ENCODE peak calls at places on chromosome 12, in eight cellular contexts. P is nephron progenitor cell, V is GM13976, O is OCI-LY7, S is ascending aorta, H is HFF-Myc, X is fibroblast of the aortic adventitia, E is HFFc6. B is an unnamed sample.

GRCh38 chr12:127528576-127528975 is 738.4 kb upstream of the TMEM132C start:
- DNase-seq in P (no peak), V (no peak), O (no peak), S (no peak), H (no peak), X (no peak), E (no peak), B (no peak)

GRCh38 chr12:122867701-122868461 is 28.0 kb downstream of the VPS37B start:
- DNase-seq in P (no peak), V (no peak), O (peak; percentile 37), S (peak; percentile 62), H (no peak), X (no peak), E (no peak), B (no peak)

GRCh38 chr12:94815958-94816357 is 165.6 kb upstream of the TMCC3 start:
- DNase-seq in P (no peak), V (no peak), O (peak; percentile 83), S (no peak), H (no peak), X (no peak), E (no peak), B (no peak)

GRCh38 chr12:105393586-105393985 is 63.1 kb downstream of the C12orf75 start:
- DNase-seq in P (no peak), V (no peak), O (no peak), S (no peak), H (no peak), X (peak; percentile 59), E (no peak), B (no peak)

GRCh38 chr12:93740721-93741120 is 63.5 kb downstream of the CRADD start:
- DNase-seq in P (no peak), V (no peak), O (no peak), S (no peak), H (no peak), X (peak; percentile 76), E (no peak), B (no peak)

GRCh38 chr12:127334924-127335644 is 931.9 kb upstream of the TMEM132C start:
- DNase-seq in P (no peak), V (no peak), O (no peak), S (no peak), H (no peak), X (no peak), E (no peak), B (no peak)

GRCh38 chr12:1832801-1833595 is 12.6 kb downstream of the LRTM2 start:
- DNase-seq in P (no peak), V (no peak), O (no peak), S (no peak), H (no peak), X (no peak), E (no peak), B (no peak)

GRCh38 chr12:78331764-78332163 is 501.1 kb downstream of the NAV3 start:
- DNase-seq in P (no peak), V (no peak), O (no peak), S (no peak), H (no peak), X (no peak), E (no peak), B (no peak)

GRCh38 chr12:82801951-82802610 is 115.4 kb downstream of the TMTC2 start:
- DNase-seq in P (no peak), V (no peak), O (no peak), S (no peak), H (no peak), X (no peak), E (no peak), B (no peak)

GRCh38 chr12:19739195-19739776 is 300.0 kb downstream of the AEBP2 start:
- DNase-seq in P (peak; percentile 40), V (peak; percentile 67), O (peak; percentile 45), S (no peak), H (peak; percentile 32), X (peak; percentile 89), E (peak; percentile 48), B (peak; percentile 45)

GRCh38 chr12:80821513-80822000 is 104.8 kb downstream of the MYF5 start:
- DNase-seq in P (peak; percentile 34), V (no peak), O (peak; percentile 75), S (no peak), H (no peak), X (no peak), E (no peak), B (no peak)

GRCh38 chr12:32903763-32904162 is 7.2 kb upstream of the PKP2 start:
- DNase-seq in P (no peak), V (no peak), O (no peak), S (no peak), H (no peak), X (no peak), E (no peak), B (no peak)

GRCh38 chr12:49887536-49888401 is 15.9 kb downstream of the FAIM2 start:
- DNase-seq in P (peak; percentile 31), V (no peak), O (no peak), S (no peak), H (no peak), X (no peak), E (no peak), B (no peak)

DNA sequence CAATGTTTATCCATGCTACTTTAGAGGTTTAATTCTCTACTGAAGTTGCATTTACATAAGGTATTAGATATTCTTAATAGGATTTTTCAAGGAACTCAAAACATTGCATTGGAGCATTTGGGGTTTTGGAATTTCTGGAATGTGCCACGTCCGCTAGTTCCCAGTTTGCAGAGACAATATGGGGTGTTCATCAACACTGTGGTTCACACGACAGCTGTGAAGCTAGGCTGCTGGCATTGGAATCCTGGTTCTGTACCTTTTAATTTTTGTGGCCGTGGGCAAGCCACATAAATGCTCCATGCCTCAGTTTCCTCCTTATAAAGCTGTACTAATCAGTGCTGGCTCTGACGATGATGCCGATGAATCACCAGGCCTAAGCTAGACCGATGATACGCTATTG is 174.9 kb downstream of the APAF1 start:
- DNase-seq in P (no peak), V (no peak), O (no peak), S (no peak), H (no peak), X (no peak), E (no peak), B (no peak)
- TF ChIP-seq CTCF in P (no peak), V (no peak), O (no peak), S (no peak), H (no peak), X (no peak), E (no peak), B (no peak)

GRCh38 chr12:110600254-110600653 is 13.7 kb upstream of the TCTN1 start:
- DNase-seq in P (no peak), V (peak; percentile 57), O (peak; percentile 70), S (no peak), H (no peak), X (peak; percentile 84), E (peak; percentile 61), B (peak; percentile 44)
- TF ChIP-seq CTCF in P (peak; percentile 21), V (no peak), O (peak; percentile 84), S (peak; percentile 47), H (peak; percentile 11), X (peak; percentile 36), E (peak; percentile 78), B (peak; percentile 15)

DNA sequence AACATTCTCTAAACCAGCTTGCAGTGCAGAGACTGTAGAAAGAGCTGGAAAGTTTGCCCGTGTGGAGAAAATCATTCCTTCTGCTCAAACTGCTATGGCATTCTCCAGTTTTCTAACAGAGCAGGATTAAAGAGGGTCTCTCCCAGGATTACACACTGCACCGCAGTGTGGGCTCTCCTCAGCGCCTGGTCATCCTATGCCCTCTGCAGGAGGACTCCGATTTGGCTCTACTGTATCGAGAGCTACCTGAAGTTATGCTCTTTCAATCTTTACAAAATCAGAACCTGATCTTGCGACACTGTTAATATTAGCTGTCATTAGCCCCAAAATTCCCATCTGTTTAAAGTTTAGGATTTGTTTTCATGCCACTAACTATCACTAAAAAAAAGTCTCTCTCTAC is 33.0 kb downstream of the BHLHE41 start:
- DNase-seq in P (no peak), V (no peak), O (no peak), S (no peak), H (no peak), X (peak; percentile 29), E (no peak), B (no peak)
- TF ChIP-seq CTCF in P (peak; percentile 17), V (no peak), O (no peak), S (no peak), H (peak; percentile 43), X (peak; percentile 49), E (peak; percentile 23), B (no peak)

GRCh38 chr12:102736328-102736727 is 180.7 kb downstream of the PAH start:
- DNase-seq in P (no peak), V (no peak), O (no peak), S (no peak), H (no peak), X (no peak), E (no peak), B (no peak)

GRCh38 chr12:102735104-102735503 is 181.9 kb downstream of the PAH start:
- DNase-seq in P (no peak), V (peak; percentile 38), O (no peak), S (no peak), H (no peak), X (no peak), E (no peak), B (peak; percentile 43)

GRCh38 chr12:102741196-102741595 is 175.8 kb downstream of the PAH start:
- DNase-seq in P (no peak), V (no peak), O (no peak), S (no peak), H (no peak), X (no peak), E (no peak), B (no peak)

DNA sequence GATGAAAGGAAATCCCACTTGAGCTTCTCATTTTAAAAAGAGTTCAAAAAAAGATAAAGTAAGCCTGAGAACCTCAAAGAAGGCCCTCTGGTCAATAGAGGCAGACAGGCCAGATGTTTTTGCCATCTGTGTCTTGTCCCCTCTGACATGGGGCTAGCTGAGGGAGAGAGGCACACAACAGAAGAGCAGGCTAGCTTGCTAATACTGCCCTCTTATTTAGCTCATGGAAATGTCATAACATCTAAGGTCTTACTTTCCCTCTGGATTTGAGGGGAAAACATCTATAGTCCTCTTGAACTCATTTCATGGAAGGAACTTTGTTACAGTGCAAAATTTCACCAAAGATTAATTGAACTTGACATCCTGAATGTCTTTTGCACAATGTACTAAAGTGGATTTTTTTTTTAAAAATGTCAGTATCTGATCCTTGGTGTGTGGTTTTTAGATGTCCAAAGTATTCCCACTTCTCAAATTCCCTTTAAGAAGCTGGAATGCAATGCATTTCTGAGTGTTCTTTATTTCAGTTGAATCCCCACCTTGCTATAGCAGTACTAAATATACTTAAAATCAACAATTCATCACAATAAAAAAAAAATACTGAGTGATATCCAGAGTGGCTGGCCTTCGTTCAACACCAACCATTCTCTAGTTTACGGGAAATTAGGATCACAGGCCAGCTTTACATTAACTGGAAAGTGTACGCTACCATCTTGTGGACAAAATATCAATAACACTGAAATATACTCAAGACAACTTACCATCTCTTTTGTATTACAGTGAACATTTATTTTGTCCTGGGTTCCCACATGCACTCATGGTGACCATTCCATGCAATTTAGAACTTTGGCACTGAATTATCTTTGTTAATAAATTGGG is 176.6 kb downstream of the PAH start:
- DNase-seq in P (no peak), V (no peak), O (peak; percentile 9), S (no peak), H (peak; percentile 14), X (peak; percentile 28), E (peak; percentile 41), B (no peak)
- TF ChIP-seq CTCF in P (no peak), V (no peak), O (peak; percentile 64), S (no peak), H (no peak), X (no peak), E (peak; percentile 77), B (peak; percentile 24)

B was measured in GM10248.